ENCODE peak calls at places on chromosomes 1 and 21, in seven cellular contexts. Z, O, M, F, N, X and G are unnamed samples.

GRCh38 chr1:227362039-227362438 is 43.7 kb upstream of the CDC42BPA start:
- DNase-seq in Z (no peak), O (no peak), M (no peak), F (no peak), N (no peak), X (no peak), G (no peak)

GRCh38 chr1:111894497-111894896 is 95.0 kb downstream of the KCND3 start:
- DNase-seq in Z (no peak), O (no peak), M (no peak), F (no peak), N (no peak), X (no peak), G (no peak)

GRCh38 chr1:181485276-181486097 is 2.2 kb downstream of the CACNA1E start:
- DNase-seq in Z (peak), O (peak), M (no peak), F (no peak), N (peak), X (no peak), G (peak)

GRCh38 chr1:60073605-60074278 is at the start of gene C1orf87:
- DNase-seq in Z (peak), O (no peak), M (no peak), F (no peak), N (peak), X (no peak), G (peak)

GRCh38 chr1:54885863-54886723 is 902 bp downstream of the DHCR24 start:
- DNase-seq in Z (peak), O (no peak), M (no peak), F (peak), N (peak), X (peak), G (peak)

GRCh38 chr1:36492491-36492890 is 9.8 kb upstream of the CSF3R start:
- DNase-seq in Z (no peak), O (no peak), M (no peak), F (no peak), N (no peak), X (no peak), G (no peak)

GRCh38 chr1:227899141-227899819 is 48.5 kb downstream of the WNT9A start:
- DNase-seq in Z (peak), O (no peak), M (no peak), F (no peak), N (no peak), X (no peak), G (no peak)

GRCh38 chr21:42509239-42509638 is 4.4 kb upstream of the SLC37A1 start:
- DNase-seq in Z (no peak), O (no peak), M (no peak), F (no peak), N (peak), X (no peak), G (no peak)

GRCh38 chr1:76330993-76331603 is 256.6 kb downstream of the ST6GALNAC3 start:
- DNase-seq in Z (no peak), O (no peak), M (peak), F (no peak), N (peak), X (peak), G (peak)

GRCh38 chr1:32871364-32872188 is 864 bp upstream of the FNDC5 start:
- DNase-seq in Z (no peak), O (no peak), M (no peak), F (no peak), N (no peak), X (no peak), G (no peak)

GRCh38 chr1:22930235-22930912 is 42.3 kb downstream of the LACTBL1 start:
- DNase-seq in Z (peak), O (peak), M (peak), F (no peak), N (peak), X (no peak), G (peak)

GRCh38 chr1:77230051-77230450 is 10.8 kb upstream of the PIGK start:
- DNase-seq in Z (no peak), O (no peak), M (no peak), F (no peak), N (no peak), X (no peak), G (peak)

GRCh38 chr1:213759359-213760181 is 228.2 kb upstream of the PROX1 start:
- DNase-seq in Z (no peak), O (no peak), M (no peak), F (no peak), N (no peak), X (peak), G (no peak)

GRCh38 chr21:18248171-18248570 is 3.5 kb downstream of the CHODL start:
- DNase-seq in Z (no peak), O (no peak), M (no peak), F (no peak), N (no peak), X (no peak), G (no peak)

GRCh38 chr1:117258791-117259190 is 48.1 kb upstream of the VTCN1 start:
- DNase-seq in Z (no peak), O (no peak), M (no peak), F (no peak), N (no peak), X (no peak), G (no peak)

GRCh38 chr21:17550671-17551308 is 37.9 kb downstream of the CXADR start:
- DNase-seq in Z (no peak), O (no peak), M (no peak), F (no peak), N (no peak), X (no peak), G (no peak)

GRCh38 chr1:41955461-41956159 is 36.9 kb upstream of the HIVEP3 start:
- DNase-seq in Z (no peak), O (no peak), M (peak), F (no peak), N (peak), X (peak), G (peak)

GRCh38 chr1:119279441-119280415 is 88.9 kb upstream of the HAO2 start:
- DNase-seq in Z (no peak), O (no peak), M (peak), F (no peak), N (peak), X (no peak), G (peak)

GRCh38 chr1:25770541-25771245 is 29.3 kb upstream of the SELENON start:
- DNase-seq in Z (no peak), O (no peak), M (no peak), F (no peak), N (no peak), X (no peak), G (no peak)

GRCh38 chr1:211735208-211736170 is 60.1 kb upstream of the NEK2 start:
- DNase-seq in Z (no peak), O (no peak), M (peak), F (no peak), N (peak), X (peak), G (peak)

GRCh38 chr1:79711001-79711431 is 704.5 kb upstream of the ADGRL4 start:
- DNase-seq in Z (no peak), O (no peak), M (peak), F (no peak), N (no peak), X (no peak), G (peak)

GRCh38 chr1:15628003-15628402 is 10.7 kb downstream of the DDI2 start:
- DNase-seq in Z (no peak), O (no peak), M (no peak), F (no peak), N (no peak), X (no peak), G (no peak)

GRCh38 chr21:37566790-37567725 is 200.5 kb downstream of the DYRK1A start:
- DNase-seq in Z (no peak), O (no peak), M (no peak), F (no peak), N (no peak), X (no peak), G (no peak)